ENCODE peak calls at places on chromosomes 6 and 20, in nine cellular contexts. A, M, B, O, F, V, Q, Y and H are unnamed samples.

GRCh38 chr20:62285722-62286121 is 17.1 kb upstream of the ADRM1 start:
- DNase-seq in B (no peak), Y (no peak), O (no peak), Q (no peak), V (no peak), F (peak; percentile 98), A (no peak), M (no peak), H (no peak)

GRCh38 chr20:36873498-36874189 is 2.3 kb upstream of the TLDC2 start:
- DNase-seq in O (no peak), B (no peak), F (no peak), Q (no peak), M (no peak), V (no peak), A (no peak), Y (no peak), H (no peak)

GRCh38 chr6:36443498-36443844 is 671 bp downstream of the KCTD20 start:
- DNase-seq in M (no peak), B (no peak), V (no peak), A (no peak), O (no peak), Q (peak; percentile 53), F (no peak), Y (peak; percentile 32), H (no peak)

GRCh38 chr6:160430741-160431140 is 82.6 kb downstream of the SLC22A3 start:
- DNase-seq in F (no peak), B (no peak), O (no peak), Q (peak; percentile 2), A (no peak), M (no peak), V (no peak), Y (no peak), H (no peak)

GRCh38 chr6:31336872-31337496 is 20.0 kb downstream of the HLA-B start:
- DNase-seq in V (peak; percentile 26), Q (peak; percentile 38), A (no peak), B (no peak), F (peak; percentile 20), M (no peak), Y (no peak), O (peak; percentile 13), H (no peak)

GRCh38 chr6:159042003-159042823 is 2.6 kb downstream of the TAGAP start:
- DNase-seq in Q (peak; percentile 67), A (peak; percentile 59), M (peak; percentile 84), F (peak; percentile 73), O (peak; percentile 68), Y (peak; percentile 70), B (peak; percentile 42), V (peak; percentile 20), H (peak; percentile 92)

GRCh38 chr6:129493396-129493902 is 216.5 kb downstream of the ARHGAP18 start:
- DNase-seq in M (peak; percentile 67), A (no peak), O (peak; percentile 83), V (peak; percentile 69), F (peak; percentile 62), B (no peak), Y (no peak), Q (peak; percentile 75), H (no peak)

GRCh38 chr6:104505838-104506237 is 353.9 kb downstream of the HACE1 start:
- DNase-seq in A (no peak), Q (no peak), B (no peak), M (no peak), F (no peak), O (no peak), Y (no peak), V (no peak), H (peak; percentile 9)

GRCh38 chr20:39429716-39430115 is 467.6 kb downstream of the DHX35 start:
- DNase-seq in F (no peak), O (no peak), B (no peak), M (peak; percentile 5), A (no peak), Y (no peak), Q (no peak), V (no peak), H (peak; percentile 44)

GRCh38 chr6:1347187-1347560 is 35.3 kb downstream of the FOXQ1 start:
- DNase-seq in F (no peak), A (no peak), Q (no peak), M (no peak), Y (no peak), B (no peak), V (no peak), O (no peak), H (no peak)

DNA sequence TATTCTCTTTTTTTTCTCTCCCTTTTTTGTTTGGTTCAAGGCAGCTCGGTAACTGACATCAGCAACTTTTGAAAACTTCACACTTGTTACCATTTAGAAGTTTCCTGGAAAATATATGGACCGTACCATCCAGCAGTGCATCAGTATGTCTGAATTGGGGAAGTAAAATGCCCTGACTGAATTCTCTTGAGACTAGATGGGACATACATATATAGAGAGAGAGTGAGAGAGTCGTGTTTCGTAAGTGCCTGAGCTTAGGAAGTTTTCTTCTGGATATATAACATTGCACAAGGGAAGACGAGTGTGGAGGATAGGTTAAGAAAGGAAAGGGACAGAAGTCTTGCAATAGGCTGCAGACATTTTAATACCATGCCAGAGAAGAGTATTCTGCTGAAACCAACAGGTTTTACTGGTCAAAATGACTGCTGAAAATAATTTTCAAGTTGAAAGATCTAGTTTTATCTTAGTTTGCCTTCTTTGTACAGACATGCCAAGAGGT is 10.6 kb downstream of the HEY2 start:
- DNase-seq in Q (no peak), O (no peak), B (no peak), F (no peak), Y (no peak), M (no peak), A (no peak), V (no peak), H (no peak)
- H3K9ac ChIP-seq in Q (no peak overlapping the region), O (no peak overlapping the region), B (no peak overlapping the region), F (no peak overlapping the region), Y (no peak overlapping the region), M (no peak overlapping the region), A (no peak overlapping the region), V (no peak overlapping the region), H (no peak overlapping the region)

DNA sequence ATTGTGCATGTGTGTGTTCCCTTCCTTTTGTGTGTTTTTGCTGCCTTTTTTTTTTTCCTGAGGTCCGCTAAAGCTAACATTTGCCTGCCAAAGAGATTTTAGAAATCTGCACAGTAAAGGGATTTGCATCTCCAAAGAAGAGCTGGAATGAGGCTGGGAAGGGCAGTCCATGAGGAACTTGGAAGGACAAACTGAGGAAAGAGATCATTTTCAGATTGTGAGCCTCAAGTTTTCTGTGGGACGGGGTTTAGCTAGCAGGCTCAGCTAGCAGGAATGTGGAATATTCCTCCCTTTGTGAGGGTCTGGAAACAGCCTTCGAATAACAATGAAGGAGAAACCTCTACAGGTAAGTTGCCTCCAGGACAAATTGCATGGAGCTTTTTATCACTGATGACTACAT is 3.8 kb downstream of the INSM1 start:
- DNase-seq in B (no peak), Y (no peak), M (no peak), Q (no peak), O (no peak), F (no peak), V (no peak), A (no peak), H (no peak)
- H3K4me3 ChIP-seq in B (no peak overlapping the region), Y (no peak overlapping the region), M (no peak overlapping the region), Q (no peak overlapping the region), O (no peak overlapping the region), F (no peak overlapping the region), V (no peak overlapping the region), A (no peak overlapping the region), H (no peak overlapping the region)

DNA sequence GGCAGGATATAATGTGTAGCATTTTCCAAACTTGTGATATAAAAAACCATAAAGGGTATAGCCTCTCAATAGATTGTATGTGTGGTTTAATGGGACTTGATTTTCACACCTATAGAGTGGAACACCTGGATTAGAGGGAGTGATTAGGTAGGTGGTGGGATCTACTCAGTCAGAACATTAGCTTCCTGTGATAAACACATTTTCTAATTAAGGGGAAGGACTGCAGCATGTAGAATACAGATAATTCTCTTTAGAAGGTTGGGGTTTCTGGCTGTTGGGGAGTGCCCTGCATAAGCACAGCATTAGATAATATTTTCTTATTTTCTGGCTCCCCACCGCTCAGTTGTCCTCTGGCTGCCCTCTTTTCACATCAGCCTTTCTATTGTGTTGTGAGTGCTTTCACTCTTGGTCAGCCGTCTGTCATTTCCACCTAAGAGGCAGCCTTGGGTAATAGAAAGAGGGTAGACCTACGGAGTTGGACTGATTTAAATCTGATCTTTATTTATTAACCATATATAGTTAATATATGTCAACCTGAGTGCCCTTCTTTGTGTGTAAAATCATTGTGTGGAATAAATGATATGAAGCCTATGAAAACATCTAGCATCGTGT is 8.0 kb downstream of the CSE1L start:
- DNase-seq in V (no peak), A (no peak), Y (no peak), Q (no peak), O (no peak), F (peak; percentile 79), M (no peak), B (no peak), H (no peak)
- H4K20me1 ChIP-seq in V (peaks cover 65% of the 10 kb centered on the region), A (peaks cover 34% of the 10 kb centered on the region), Y (peaks cover 49% of the 10 kb centered on the region), Q (peaks cover 6% of the 10 kb centered on the region), O (peaks cover 59% of the 10 kb centered on the region), F (no peaks in the 10 kb centered on the region), M (peaks cover 86% of the 10 kb centered on the region), B (peaks cover 34% of the 10 kb centered on the region), H (peaks cover 65% of the 10 kb centered on the region)

GRCh38 chr6:149392535-149392934 is 7.5 kb upstream of the SUMO4 start:
- DNase-seq in Y (no peak), F (no peak), O (no peak), Q (no peak), M (no peak), A (no peak), V (no peak), B (no peak), H (no peak)
- H3K9ac ChIP-seq in Y (no peak overlapping the region), F (no peak overlapping the region), O (no peak overlapping the region), Q (no peak overlapping the region), M (no peak overlapping the region), A (no peak overlapping the region), V (no peak overlapping the region), B (no peak overlapping the region), H (no peak overlapping the region)

GRCh38 chr20:35432430-35432735 is 5.6 kb downstream of the GDF5 start:
- DNase-seq in A (no peak), O (no peak), B (no peak), Y (no peak), M (no peak), F (no peak), V (no peak), Q (no peak), H (no peak)

GRCh38 chr20:35433337-35433736 is 4.7 kb downstream of the GDF5 start:
- DNase-seq in A (no peak), Q (no peak), M (no peak), Y (no peak), V (no peak), B (no peak), F (no peak), O (no peak), H (no peak)

GRCh38 chr20:35434085-35435005 is 3.7 kb downstream of the GDF5 start:
- DNase-seq in F (no peak), O (no peak), V (no peak), M (no peak), Y (no peak), Q (peak; percentile 14), A (no peak), B (no peak), H (no peak)

GRCh38 chr20:35437599-35437998 is 429 bp downstream of the GDF5 start:
- DNase-seq in V (no peak), A (no peak), Q (no peak), M (no peak), F (no peak), B (no peak), O (no peak), Y (no peak), H (no peak)

GRCh38 chr20:35436175-35436568 is 1.9 kb downstream of the GDF5 start:
- DNase-seq in Q (no peak), V (no peak), A (no peak), O (no peak), F (no peak), Y (no peak), B (no peak), M (no peak), H (no peak)
- H3K4me3 ChIP-seq in Q (no peak overlapping the region), V (peak overlapping the region; percentile 48), A (no peak overlapping the region), O (no peak overlapping the region), F (no peak overlapping the region), Y (no peak overlapping the region), B (no peak overlapping the region), M (no peak overlapping the region), H (no peak overlapping the region)